ENCODE peak calls at places on chromosomes 3 and 15, in four cellular contexts. D is ovary, V is AG04450, S is colonic mucosa. K is an unnamed sample.
A peak's percentile ranks its signal among the peaks of the same experiment; 100 is the strongest.

GRCh38 chr15:99732268-99732641 is 982 bp downstream of the LYSMD4 start:
- DNase-seq in D (no peak), V (no peak), S (no peak), K (no peak)

GRCh38 chr3:104628185-104628789 is 738.4 kb upstream of the ALCAM start:
- DNase-seq in D (no peak), V (peak; percentile 24), S (no peak), K (no peak)

GRCh38 chr15:52466134-52466701 is 62.5 kb downstream of the MYO5A start:
- DNase-seq in D (no peak), V (no peak), S (peak; percentile 38), K (no peak)

GRCh38 chr15:81388431-81388760 is 14.4 kb upstream of the TMC3 start:
- DNase-seq in D (no peak), V (no peak), S (no peak), K (no peak)

GRCh38 chr3:141333796-141334626 is 34.3 kb upstream of the ZBTB38 start:
- DNase-seq in D (no peak), V (no peak), S (no peak), K (no peak)

GRCh38 chr3:40398346-40398745 is 11.4 kb downstream of the ENTPD3 start:
- DNase-seq in D (no peak), V (no peak), S (no peak), K (peak; percentile 24)

GRCh38 chr15:31457631-31458526 is 131.2 kb downstream of the KLF13 start:
- DNase-seq in D (no peak), V (peak; percentile 59), S (no peak), K (no peak)

GRCh38 chr15:92079047-92079446 is 225.5 kb downstream of the SLCO3A1 start:
- DNase-seq in D (no peak), V (no peak), S (no peak), K (peak; percentile 53)

GRCh38 chr3:38609386-38610111 is 39.9 kb downstream of the SCN5A start:
- DNase-seq in D (no peak), V (no peak), S (no peak), K (no peak)

GRCh38 chr15:57718309-57718708 is 11.8 kb downstream of the POLR2M start:
- DNase-seq in D (no peak), V (no peak), S (no peak), K (no peak)

DNA sequence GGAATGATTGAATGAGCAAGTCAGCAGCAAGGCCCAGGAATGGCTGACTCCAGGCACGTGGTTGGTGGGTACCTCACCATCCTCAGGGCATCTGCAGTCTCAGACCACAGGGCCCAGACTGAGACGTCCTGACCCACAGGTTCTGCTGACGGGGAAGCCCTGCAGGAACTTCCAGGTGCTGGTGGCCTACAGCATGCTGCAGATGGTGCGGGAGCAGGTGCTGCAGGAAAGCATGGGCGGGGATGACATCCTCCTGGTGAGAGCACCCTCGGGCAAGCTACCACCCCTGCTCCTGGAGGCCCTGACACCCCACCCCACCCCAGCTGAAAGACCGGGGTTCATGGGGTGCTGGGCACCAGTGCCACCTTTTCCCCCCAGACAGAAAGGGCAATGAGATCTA is 14.1 kb downstream of the TBC1D21 start:
- DNase-seq in D (no peak), V (no peak), S (no peak), K (no peak)
- H3K27me3 ChIP-seq in D (no peaks in the 10 kb centered on the region), V (peaks cover 40% of the 10 kb centered on the region), S (no peaks in the 10 kb centered on the region), K (no peaks in the 10 kb centered on the region)

GRCh38 chr3:27049792-27050191 is 319.4 kb downstream of the NEK10 start:
- DNase-seq in D (no peak), V (no peak), S (no peak), K (no peak)
- H3K9me3 ChIP-seq in D (no peaks in the 10 kb centered on the region), V (no peaks in the 10 kb centered on the region), S (no peaks in the 10 kb centered on the region), K (peaks cover 14% of the 10 kb centered on the region)

GRCh38 chr3:126264952-126265351 is 84.6 kb upstream of the ALDH1L1 start:
- DNase-seq in D (no peak), V (no peak), S (no peak), K (no peak)

GRCh38 chr3:126267169-126267975 is 87.0 kb upstream of the ALDH1L1 start:
- DNase-seq in D (peak; percentile 82), V (peak; percentile 84), S (peak; percentile 25), K (no peak)

GRCh38 chr3:126266850-126267168 is 86.4 kb upstream of the ALDH1L1 start:
- DNase-seq in D (no peak), V (no peak), S (no peak), K (no peak)

GRCh38 chr3:126267976-126268615 is 87.7 kb upstream of the ALDH1L1 start:
- DNase-seq in D (no peak), V (no peak), S (no peak), K (no peak)

DNA sequence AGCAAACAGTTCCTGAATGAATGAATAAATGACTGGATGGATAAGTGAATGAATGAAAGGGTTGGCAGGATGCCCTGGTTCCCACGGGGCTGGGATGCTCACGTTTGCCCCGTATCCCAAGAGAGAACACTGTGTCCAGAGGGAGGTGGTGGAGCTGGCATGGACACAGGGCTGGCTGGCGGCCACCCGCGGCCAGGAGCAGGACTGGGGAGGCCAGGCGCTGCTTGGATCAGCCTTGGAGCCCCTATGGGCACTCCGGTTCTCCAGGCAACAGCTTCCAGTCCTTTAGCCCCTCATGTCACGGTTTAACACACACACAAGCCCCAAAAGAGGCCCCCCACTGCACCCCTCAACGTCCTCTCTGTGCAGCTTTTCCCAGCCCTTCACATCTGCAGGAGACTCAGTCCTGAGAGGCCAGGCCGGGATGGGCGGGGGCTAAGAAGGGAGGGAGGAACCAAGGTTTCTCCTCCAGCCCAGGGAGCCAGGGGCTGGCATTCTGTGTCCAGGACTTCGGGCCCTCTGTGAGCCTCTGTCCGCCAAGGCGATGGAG is 86.0 kb upstream of the ALDH1L1 start:
- DNase-seq in D (peak; percentile 68), V (no peak), S (no peak), K (no peak)
- H3K4me3 ChIP-seq in D (no peak overlapping the region), V (no peak overlapping the region), S (no peak overlapping the region), K (no peak overlapping the region)

GRCh38 chr15:96361309-96362000 is 31.0 kb downstream of the NR2F2 start:
- DNase-seq in D (no peak), V (no peak), S (no peak), K (no peak)
- H3K27me3 ChIP-seq in D (no peaks in the 10 kb centered on the region), V (peaks cover 6% of the 10 kb centered on the region), S (peaks cover 61% of the 10 kb centered on the region), K (peaks cover 86% of the 10 kb centered on the region)

GRCh38 chr3:176879710-176880109 is 317.6 kb downstream of the TBL1XR1 start:
- DNase-seq in D (no peak), V (no peak), S (no peak), K (no peak)
- H3K9me3 ChIP-seq in D (no peaks in the 10 kb centered on the region), V (no peaks in the 10 kb centered on the region), S (no peaks in the 10 kb centered on the region), K (peaks cover 3% of the 10 kb centered on the region)

GRCh38 chr3:13420051-13420816 is at the start of gene NUP210:
- DNase-seq in D (no peak), V (no peak), S (peak; percentile 63), K (peak; percentile 82)

GRCh38 chr3:13416002-13416793 is 3.9 kb downstream of the NUP210 start:
- DNase-seq in D (no peak), V (no peak), S (no peak), K (no peak)

GRCh38 chr3:13420817-13421755 is 964 bp upstream of the NUP210 start:
- DNase-seq in D (no peak), V (no peak), S (peak; percentile 42), K (no peak)

GRCh38 chr3:13415236-13416001 is 4.7 kb downstream of the NUP210 start:
- DNase-seq in D (no peak), V (no peak), S (no peak), K (no peak)

GRCh38 chr3:13419356-13420050 is 619 bp downstream of the NUP210 start:
- DNase-seq in D (no peak), V (no peak), S (no peak), K (peak; percentile 51)
- H3K4me3 ChIP-seq in D (peak overlapping the region; percentile 28), V (no peak overlapping the region), S (peak overlapping the region; percentile 69), K (peak overlapping the region; percentile 70)

GRCh38 chr3:195757827-195758226 is 37.0 kb downstream of the MUC20 start:
- DNase-seq in D (no peak), V (no peak), S (no peak), K (no peak)

GRCh38 chr3:195756935-195757302 is 36.1 kb downstream of the MUC20 start:
- DNase-seq in D (no peak), V (no peak), S (no peak), K (no peak)

GRCh38 chr3:195755391-195755790 is 34.6 kb downstream of the MUC20 start:
- DNase-seq in D (no peak), V (no peak), S (no peak), K (no peak)

GRCh38 chr3:195758721-195759353 is 38.1 kb downstream of the MUC20 start:
- DNase-seq in D (no peak), V (no peak), S (no peak), K (no peak)

DNA sequence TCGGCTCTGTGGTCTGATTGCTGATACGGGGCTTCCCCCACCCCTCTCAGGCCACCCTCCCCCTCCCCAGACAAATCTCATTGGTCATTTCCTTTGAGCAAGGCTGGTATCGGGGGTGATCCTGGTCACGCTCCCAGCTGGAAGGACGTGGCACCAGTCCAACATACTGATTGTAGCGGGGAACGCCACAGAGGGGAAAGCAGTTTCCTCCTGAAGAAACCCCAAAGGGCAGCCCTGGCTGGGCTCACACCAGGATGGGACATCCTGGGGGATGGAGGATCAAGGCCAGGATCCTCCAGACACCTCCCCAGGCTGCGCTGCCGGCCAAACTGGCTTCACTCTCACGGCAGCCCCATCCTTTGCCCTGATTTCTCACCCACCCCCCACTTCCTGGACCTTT is 36.6 kb downstream of the MUC20 start:
- DNase-seq in D (peak; percentile 53), V (no peak), S (no peak), K (no peak)
- H3K27me3 ChIP-seq in D (no peaks in the 10 kb centered on the region), V (peaks cover 52% of the 10 kb centered on the region), S (peaks cover 4% of the 10 kb centered on the region), K (no peaks in the 10 kb centered on the region)